ENCODE peak calls at places on chromosomes 5 and 9, in five cellular contexts. One of them, this sample, is unnamed.

GRCh38 chr5:65961644-65962043 is 35.3 kb downstream of the ERBIN start:
- DNase-seq in CD4-positive, alpha-beta T cell: no peak
- DNase-seq in GM13976: peak
- DNase-seq in CD8-positive, alpha-beta T cell: no peak
- DNase-seq in epithelial cell of esophagus: peak
- DNase-seq in this sample: no peak

GRCh38 chr9:83154821-83155220 is 91.9 kb upstream of the RASEF start:
- DNase-seq in GM13976: no peak
- DNase-seq in epithelial cell of esophagus: peak
- DNase-seq in CD8-positive, alpha-beta T cell: no peak
- DNase-seq in CD4-positive, alpha-beta T cell: no peak
- DNase-seq in this sample: no peak

GRCh38 chr5:163407034-163407652 is 30.3 kb upstream of the CCNG1 start:
- DNase-seq in epithelial cell of esophagus: peak
- DNase-seq in CD4-positive, alpha-beta T cell: no peak
- DNase-seq in CD8-positive, alpha-beta T cell: no peak
- DNase-seq in GM13976: no peak
- DNase-seq in this sample: no peak

GRCh38 chr9:113456235-113456634 is 7.3 kb upstream of the RGS3 start:
- DNase-seq in CD8-positive, alpha-beta T cell: no peak
- DNase-seq in CD4-positive, alpha-beta T cell: no peak
- DNase-seq in GM13976: no peak
- DNase-seq in epithelial cell of esophagus: no peak
- DNase-seq in this sample: no peak

GRCh38 chr9:125025584-125025983 is 84.7 kb upstream of the GOLGA1 start:
- DNase-seq in CD8-positive, alpha-beta T cell: no peak
- DNase-seq in CD4-positive, alpha-beta T cell: no peak
- DNase-seq in GM13976: no peak
- DNase-seq in epithelial cell of esophagus: peak
- DNase-seq in this sample: no peak

GRCh38 chr5:6784481-6784880 is 71.2 kb downstream of the TENT4A start:
- DNase-seq in epithelial cell of esophagus: no peak
- DNase-seq in CD4-positive, alpha-beta T cell: no peak
- DNase-seq in CD8-positive, alpha-beta T cell: no peak
- DNase-seq in GM13976: no peak
- DNase-seq in this sample: no peak

GRCh38 chr5:156477196-156477595 is 150.2 kb downstream of the SGCD start:
- DNase-seq in GM13976: no peak
- DNase-seq in CD4-positive, alpha-beta T cell: no peak
- DNase-seq in epithelial cell of esophagus: no peak
- DNase-seq in CD8-positive, alpha-beta T cell: no peak
- DNase-seq in this sample: no peak

GRCh38 chr5:130168211-130168610 is 263.9 kb downstream of the CHSY3 start:
- DNase-seq in CD4-positive, alpha-beta T cell: no peak
- DNase-seq in epithelial cell of esophagus: peak
- DNase-seq in GM13976: no peak
- DNase-seq in CD8-positive, alpha-beta T cell: no peak
- DNase-seq in this sample: no peak

GRCh38 chr5:66671305-66671704 is 75.1 kb downstream of the MAST4 start:
- DNase-seq in CD4-positive, alpha-beta T cell: no peak
- DNase-seq in epithelial cell of esophagus: no peak
- DNase-seq in GM13976: no peak
- DNase-seq in CD8-positive, alpha-beta T cell: no peak
- DNase-seq in this sample: no peak

DNA sequence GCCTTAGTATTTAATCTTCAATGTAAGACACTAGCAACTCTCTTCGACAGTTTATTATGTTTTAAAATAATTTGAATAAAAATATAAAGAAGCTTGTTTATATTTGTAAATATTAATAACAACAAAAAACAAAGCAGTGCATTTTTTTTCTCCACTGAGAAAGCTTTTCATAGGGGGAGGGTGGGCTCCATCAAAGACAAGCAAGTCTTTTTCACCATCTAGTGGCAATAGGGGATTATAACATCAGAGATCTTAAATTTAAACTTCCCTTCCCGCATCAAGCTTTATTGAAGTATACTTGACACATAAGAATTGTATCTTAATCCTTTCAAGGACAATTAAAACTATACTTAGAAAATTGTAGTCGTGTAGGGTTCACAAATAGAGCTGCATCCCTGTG is 9.3 kb upstream of the OR13F1 start:
- DNase-seq in CD4-positive, alpha-beta T cell: no peak
- DNase-seq in GM13976: no peak
- DNase-seq in epithelial cell of esophagus: no peak
- DNase-seq in CD8-positive, alpha-beta T cell: no peak
- DNase-seq in this sample: no peak
- TF ChIP-seq CTCF in CD4-positive, alpha-beta T cell: no peak
- TF ChIP-seq CTCF in GM13976: no peak
- TF ChIP-seq CTCF in epithelial cell of esophagus: peak
- TF ChIP-seq CTCF in CD8-positive, alpha-beta T cell: no peak
- TF ChIP-seq CTCF in this sample: no peak

GRCh38 chr5:72092074-72092473 is 15.2 kb upstream of the MAP1B start:
- DNase-seq in CD8-positive, alpha-beta T cell: no peak
- DNase-seq in CD4-positive, alpha-beta T cell: no peak
- DNase-seq in epithelial cell of esophagus: no peak
- DNase-seq in GM13976: no peak
- DNase-seq in this sample: no peak
- TF ChIP-seq CTCF in CD8-positive, alpha-beta T cell: no peak
- TF ChIP-seq CTCF in CD4-positive, alpha-beta T cell: no peak
- TF ChIP-seq CTCF in epithelial cell of esophagus: no peak
- TF ChIP-seq CTCF in GM13976: no peak
- TF ChIP-seq CTCF in this sample: no peak

DNA sequence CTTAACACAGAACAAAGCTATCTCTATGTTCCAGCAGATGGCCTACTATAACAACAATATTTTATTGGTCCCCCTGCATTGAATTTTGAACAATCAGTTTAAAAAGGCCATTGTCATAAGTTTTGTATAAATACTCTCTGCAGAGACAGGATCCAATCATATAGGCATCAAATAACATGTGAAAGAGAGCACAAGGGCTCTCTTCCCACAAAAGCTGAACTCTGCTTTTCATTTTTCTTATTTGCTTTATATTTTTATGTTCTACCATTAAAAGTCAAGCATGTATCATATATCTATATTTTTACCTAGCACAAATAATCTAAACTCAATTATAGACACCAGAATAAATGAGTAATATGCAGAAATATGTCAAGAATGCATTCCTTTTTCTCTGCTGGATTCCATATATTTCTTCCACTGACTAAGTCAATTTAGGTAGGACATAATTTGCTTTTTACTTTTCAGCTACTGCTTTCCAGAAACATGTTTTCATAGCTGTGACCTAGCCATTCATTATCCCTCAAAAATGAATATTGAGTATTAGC is 143.6 kb downstream of the CDH9 start:
- DNase-seq in CD4-positive, alpha-beta T cell: no peak
- DNase-seq in CD8-positive, alpha-beta T cell: no peak
- DNase-seq in epithelial cell of esophagus: peak
- DNase-seq in GM13976: no peak
- DNase-seq in this sample: no peak
- TF ChIP-seq CTCF in CD4-positive, alpha-beta T cell: no peak
- TF ChIP-seq CTCF in CD8-positive, alpha-beta T cell: no peak
- TF ChIP-seq CTCF in epithelial cell of esophagus: no peak
- TF ChIP-seq CTCF in GM13976: no peak
- TF ChIP-seq CTCF in this sample: no peak

GRCh38 chr9:92141144-92142129 is 26.2 kb upstream of the SPTLC1 start:
- DNase-seq in CD8-positive, alpha-beta T cell: no peak
- DNase-seq in epithelial cell of esophagus: peak
- DNase-seq in CD4-positive, alpha-beta T cell: no peak
- DNase-seq in GM13976: peak
- DNase-seq in this sample: no peak
- TF ChIP-seq CTCF in CD8-positive, alpha-beta T cell: no peak
- TF ChIP-seq CTCF in epithelial cell of esophagus: no peak
- TF ChIP-seq CTCF in CD4-positive, alpha-beta T cell: no peak
- TF ChIP-seq CTCF in GM13976: no peak
- TF ChIP-seq CTCF in this sample: no peak

DNA sequence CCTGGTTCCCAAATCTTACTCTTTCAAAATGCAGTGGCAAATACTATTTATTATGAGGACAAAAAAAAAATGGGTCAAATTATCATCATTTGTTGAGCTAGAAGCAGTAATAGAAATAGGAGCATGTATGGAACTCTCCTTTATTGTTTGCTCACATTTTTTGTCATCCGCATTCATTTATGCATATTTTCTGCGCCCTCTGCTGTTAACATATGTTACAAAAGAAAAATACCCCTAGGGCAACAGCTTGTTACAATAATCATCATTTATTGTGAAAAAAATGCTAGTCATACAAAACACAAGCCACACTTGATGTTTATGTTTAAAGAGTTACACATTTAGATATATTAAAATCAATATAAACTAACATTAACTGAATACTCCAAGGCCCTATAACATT is 328.2 kb downstream of the TUSC1 start:
- DNase-seq in epithelial cell of esophagus: peak
- DNase-seq in CD8-positive, alpha-beta T cell: no peak
- DNase-seq in GM13976: no peak
- DNase-seq in CD4-positive, alpha-beta T cell: no peak
- DNase-seq in this sample: no peak
- TF ChIP-seq CTCF in epithelial cell of esophagus: no peak
- TF ChIP-seq CTCF in CD8-positive, alpha-beta T cell: no peak
- TF ChIP-seq CTCF in GM13976: no peak
- TF ChIP-seq CTCF in CD4-positive, alpha-beta T cell: no peak
- TF ChIP-seq CTCF in this sample: no peak

DNA sequence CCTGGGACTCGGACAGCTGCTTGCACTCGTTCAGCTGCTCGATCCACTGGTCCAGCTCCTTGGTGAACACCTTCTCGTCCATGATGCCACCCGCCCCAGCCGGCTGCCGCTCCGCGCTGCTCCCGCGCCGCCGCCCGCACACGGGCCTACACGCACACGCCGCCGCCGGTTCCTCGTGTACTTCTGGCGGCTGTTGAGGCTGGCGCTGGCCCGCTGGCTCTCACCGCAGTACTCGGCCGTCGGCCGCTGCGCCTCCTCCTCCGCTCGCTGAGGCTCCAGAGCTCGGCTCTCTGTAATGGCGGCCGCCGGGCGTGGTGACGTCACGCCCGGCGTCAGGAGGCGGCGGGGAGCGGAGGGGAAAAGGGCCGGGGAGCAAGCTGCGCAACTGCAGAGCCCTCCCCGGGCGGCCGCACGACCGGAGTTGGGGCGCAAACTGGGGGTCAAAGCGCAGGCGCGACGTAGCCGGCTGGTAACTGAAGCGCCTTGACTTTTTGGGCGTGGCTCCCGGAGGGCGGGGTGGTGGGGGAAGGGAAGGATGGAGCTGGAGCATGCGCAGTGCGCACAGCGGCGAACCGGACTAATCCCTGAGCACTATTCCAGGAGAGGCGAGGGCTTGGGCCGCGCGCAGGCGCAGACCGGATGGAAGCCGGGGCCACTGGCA is at the start of gene PPP2CA:
- DNase-seq in CD8-positive, alpha-beta T cell: peak
- DNase-seq in GM13976: peak
- DNase-seq in epithelial cell of esophagus: peak
- DNase-seq in CD4-positive, alpha-beta T cell: peak
- DNase-seq in this sample: peak
- TF ChIP-seq CTCF in CD8-positive, alpha-beta T cell: no peak
- TF ChIP-seq CTCF in GM13976: no peak
- TF ChIP-seq CTCF in epithelial cell of esophagus: no peak
- TF ChIP-seq CTCF in CD4-positive, alpha-beta T cell: no peak
- TF ChIP-seq CTCF in this sample: no peak

DNA sequence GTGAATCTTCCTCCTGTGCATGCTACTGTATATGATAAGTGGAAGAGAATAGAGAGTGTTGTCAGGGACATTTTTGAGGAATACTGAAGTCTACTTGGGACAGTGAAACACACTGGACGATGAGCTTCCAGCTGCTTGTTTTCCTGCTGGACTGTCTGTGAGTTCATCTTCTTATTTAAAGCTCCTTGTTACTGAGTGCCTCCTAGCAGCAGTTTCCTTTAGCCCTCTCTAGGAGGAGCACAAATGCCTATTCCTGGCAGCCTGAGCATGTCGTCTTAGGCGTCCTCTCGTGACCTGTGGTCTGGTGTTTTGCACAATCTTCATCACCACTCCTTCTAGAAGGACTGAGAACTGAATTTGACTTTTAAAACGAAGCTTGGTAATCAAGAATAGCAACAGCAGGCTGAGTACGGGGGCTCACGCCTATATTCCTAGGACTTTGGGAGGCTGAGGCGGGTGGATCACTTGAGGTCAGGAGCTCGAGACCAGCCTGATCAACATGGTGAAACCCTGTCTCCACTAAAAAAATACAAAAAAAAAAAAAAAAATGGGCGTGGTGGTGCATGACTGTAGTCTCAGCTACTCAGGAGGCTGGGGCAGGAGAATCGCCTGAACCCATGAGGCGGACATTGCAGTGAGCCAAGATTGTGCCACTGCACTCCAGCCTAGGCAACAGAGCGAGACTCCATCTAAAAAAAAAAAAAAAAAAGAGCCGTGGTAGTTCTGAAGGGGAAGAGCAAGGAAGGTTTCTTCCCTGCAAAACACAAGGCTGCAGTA is 44.0 kb downstream of the ANKRD33B start:
- DNase-seq in CD4-positive, alpha-beta T cell: no peak
- DNase-seq in CD8-positive, alpha-beta T cell: no peak
- DNase-seq in epithelial cell of esophagus: no peak
- DNase-seq in GM13976: peak
- DNase-seq in this sample: no peak
- TF ChIP-seq CTCF in CD4-positive, alpha-beta T cell: no peak
- TF ChIP-seq CTCF in CD8-positive, alpha-beta T cell: no peak
- TF ChIP-seq CTCF in epithelial cell of esophagus: no peak
- TF ChIP-seq CTCF in GM13976: peak
- TF ChIP-seq CTCF in this sample: no peak

GRCh38 chr9:123642291-123643278 is 286.6 kb downstream of the CRB2 start:
- DNase-seq in epithelial cell of esophagus: no peak
- DNase-seq in CD8-positive, alpha-beta T cell: no peak
- DNase-seq in CD4-positive, alpha-beta T cell: no peak
- DNase-seq in GM13976: no peak
- DNase-seq in this sample: no peak
- TF ChIP-seq CTCF in epithelial cell of esophagus: no peak
- TF ChIP-seq CTCF in CD8-positive, alpha-beta T cell: no peak
- TF ChIP-seq CTCF in CD4-positive, alpha-beta T cell: no peak
- TF ChIP-seq CTCF in GM13976: no peak
- TF ChIP-seq CTCF in this sample: no peak

GRCh38 chr5:126066795-126067321 is 356.4 kb upstream of the GRAMD2B start:
- DNase-seq in CD8-positive, alpha-beta T cell: no peak
- DNase-seq in epithelial cell of esophagus: no peak
- DNase-seq in CD4-positive, alpha-beta T cell: no peak
- DNase-seq in GM13976: no peak
- DNase-seq in this sample: no peak
- TF ChIP-seq CTCF in CD8-positive, alpha-beta T cell: no peak
- TF ChIP-seq CTCF in epithelial cell of esophagus: no peak
- TF ChIP-seq CTCF in CD4-positive, alpha-beta T cell: no peak
- TF ChIP-seq CTCF in GM13976: no peak
- TF ChIP-seq CTCF in this sample: no peak

This sample was measured in activated B cell treated with CpG ODN at 0.5 μM for 24 hours.